ENCODE peak calls at places on chromosomes 3 and 15, in five cellular contexts. O is Panc1; W is HepG2; I is skeletal muscle cell; T is effector CD4-positive, alpha-beta T cell. N is an unnamed sample.

GRCh38 chr15:63502137-63502801 is 2.1 kb upstream of the USP3 start:
- DNase-seq in O (peak), W (peak), I (no peak), T (no peak), N (no peak)

GRCh38 chr15:62870216-62870615 is 172.3 kb upstream of the TPM1 start:
- DNase-seq in O (no peak), W (no peak), I (no peak), T (no peak), N (no peak)

GRCh38 chr15:25792128-25792527 is 71.0 kb downstream of the ATP10A start:
- DNase-seq in O (no peak), W (no peak), I (no peak), T (no peak), N (no peak)

GRCh38 chr3:32283304-32283703 is 44.8 kb downstream of the CMTM8 start:
- DNase-seq in O (no peak), W (no peak), I (no peak), T (no peak), N (no peak)

GRCh38 chr3:123941150-123941941 is 19.7 kb downstream of the CCDC14 start:
- DNase-seq in O (no peak), W (no peak), I (no peak), T (no peak), N (no peak)

GRCh38 chr15:56225520-56225919 is 18.2 kb downstream of the RFX7 start:
- DNase-seq in O (no peak), W (no peak), I (no peak), T (no peak), N (no peak)

GRCh38 chr3:3191675-3192480 is 12.4 kb upstream of the CRBN start:
- DNase-seq in O (no peak), W (no peak), I (no peak), T (no peak), N (no peak)

GRCh38 chr15:91408476-91409076 is 308.5 kb downstream of the SV2B start:
- DNase-seq in O (no peak), W (no peak), I (no peak), T (no peak), N (no peak)

GRCh38 chr3:106242779-106243178 is 374.0 kb upstream of the CBLB start:
- DNase-seq in O (no peak), W (no peak), I (no peak), T (no peak), N (no peak)

GRCh38 chr3:178318440-178318839 is 217.8 kb upstream of the KCNMB2 start:
- DNase-seq in O (no peak), W (no peak), I (no peak), T (no peak), N (no peak)

GRCh38 chr3:185981621-185982020 is 43.8 kb upstream of the TRA2B start:
- DNase-seq in O (no peak), W (no peak), I (no peak), T (no peak), N (no peak)

GRCh38 chr3:27721717-27722564 is at the start of gene EOMES:
- DNase-seq in O (no peak), W (peak), I (no peak), T (peak), N (peak)

GRCh38 chr15:67189326-67190051 is 65.0 kb downstream of the AAGAB start:
- DNase-seq in O (no peak), W (no peak), I (no peak), T (no peak), N (no peak)

N was measured in activated T-helper 9 cell treated with anti-CD3 and anti-CD28 coated beads, Interleukin-2, amount 50 U/mL, for 16 hours.